ENCODE peak calls at places on chromosomes 7 and 10, in eight cellular contexts. D is GM23248, L is MCF 10A, Y is type B pancreatic cell, U is C1 segment of cervical spinal cord, F is Panc1, Q is Right ventricle myocardium superior, E is dorsolateral prefrontal cortex. G is an unnamed sample.

GRCh38 chr10:104011904-104012303 is 45.0 kb downstream of the SLK start:
- DNase-seq in U (no peak), Y (no peak), Q (no peak), F (no peak), D (no peak), E (no peak), L (no peak), G (no peak)

GRCh38 chr10:131811239-131812011 is 89.4 kb upstream of the PPP2R2D start:
- DNase-seq in Q (no peak), F (no peak), U (no peak), E (peak; percentile 8), D (no peak), L (no peak), Y (peak; percentile 49), G (no peak)

GRCh38 chr10:128000660-128001059 is 93.8 kb downstream of the PTPRE start:
- DNase-seq in U (no peak), Q (peak; percentile 75), F (no peak), Y (no peak), E (no peak), D (peak; percentile 80), L (peak; percentile 62), G (no peak)

GRCh38 chr10:83448013-83448412 is 691.3 kb upstream of the GHITM start:
- DNase-seq in F (no peak), L (no peak), D (no peak), E (no peak), Y (no peak), Q (no peak), U (no peak), G (no peak)

GRCh38 chr7:105224884-105225651 is 163.7 kb downstream of the SRPK2 start:
- DNase-seq in D (peak; percentile 95), Y (no peak), F (peak; percentile 84), U (no peak), Q (no peak), E (no peak), L (peak; percentile 91), G (peak; percentile 76)

GRCh38 chr10:30736685-30737232 is 107.2 kb upstream of the LYZL2 start:
- DNase-seq in F (peak; percentile 39), D (peak; percentile 99), L (peak; percentile 84), E (no peak), Y (no peak), U (no peak), Q (no peak), G (no peak)

GRCh38 chr7:54964136-54964535 is 54.7 kb upstream of the EGFR start:
- DNase-seq in Y (no peak), D (no peak), E (no peak), U (no peak), L (peak; percentile 22), F (no peak), Q (no peak), G (no peak)

GRCh38 chr7:29878081-29878688 is 71.9 kb downstream of the WIPF3 start:
- DNase-seq in D (peak; percentile 67), E (no peak), F (peak; percentile 15), Y (no peak), L (peak; percentile 59), Q (no peak), U (no peak), G (no peak)

GRCh38 chr7:50711271-50712175 is 71.2 kb downstream of the GRB10 start:
- DNase-seq in Y (no peak), L (peak; percentile 49), F (no peak), Q (peak; percentile 63), U (no peak), D (peak; percentile 83), E (no peak), G (no peak)

GRCh38 chr7:1408466-1408865 is 50.8 kb downstream of the MICALL2 start:
- DNase-seq in L (no peak), D (no peak), U (no peak), Y (no peak), F (no peak), Q (no peak), E (no peak), G (no peak)

G was measured in keratinocyte.